ENCODE peak calls at places on chromosome 7, in nine cellular contexts. T is A549; C is endothelial cell; B is HFF-Myc; Y is fibroblast of lung; H is left ventricle myocardium inferior; X is hepatocyte; O is transverse colon; A is CD4-positive, alpha-beta T cell. M is an unnamed sample.

GRCh38 chr7:133678137-133678814 is 425.4 kb downstream of the EXOC4 start:
- DNase-seq in T (no peak), C (no peak), B (no peak), Y (no peak), H (no peak), X (no peak), O (no peak), A (no peak), M (no peak)

GRCh38 chr7:159136013-159136412 is 8.7 kb downstream of the VIPR2 start:
- DNase-seq in T (no peak), C (no peak), B (no peak), Y (no peak), H (no peak), X (no peak), O (no peak), A (peak; percentile 11), M (no peak)

GRCh38 chr7:91034459-91035368 is 229.5 kb upstream of the FZD1 start:
- DNase-seq in T (peak; percentile 3), C (peak; percentile 66), B (peak; percentile 20), Y (peak; percentile 44), H (no peak), X (peak; percentile 73), O (peak; percentile 57), A (no peak), M (peak; percentile 10)

GRCh38 chr7:45325378-45325777 is 167.8 kb downstream of the RAMP3 start:
- DNase-seq in T (no peak), C (no peak), B (no peak), Y (no peak), H (no peak), X (no peak), O (no peak), A (no peak), M (no peak)

GRCh38 chr7:120941064-120941463 is 9.5 kb upstream of the ING3 start:
- DNase-seq in T (no peak), C (no peak), B (no peak), Y (no peak), H (no peak), X (no peak), O (no peak), A (no peak), M (no peak)

GRCh38 chr7:150978136-150978789 is at the start of gene KCNH2:
- DNase-seq in T (peak; percentile 58), C (no peak), B (no peak), Y (no peak), H (peak; percentile 72), X (peak; percentile 73), O (no peak), A (peak; percentile 49), M (no peak)

GRCh38 chr7:36686499-36686898 is 37.8 kb downstream of the AOAH start:
- DNase-seq in T (no peak), C (no peak), B (peak; percentile 1), Y (peak; percentile 75), H (no peak), X (peak; percentile 25), O (no peak), A (no peak), M (no peak)

GRCh38 chr7:152462995-152463713 is 27.4 kb upstream of the KMT2C start:
- DNase-seq in T (no peak), C (no peak), B (peak; percentile 19), Y (peak; percentile 67), H (no peak), X (peak; percentile 81), O (no peak), A (no peak), M (no peak)

GRCh38 chr7:20651960-20652544 is 36.6 kb downstream of the ABCB5 start:
- DNase-seq in T (peak; percentile 7), C (no peak), B (no peak), Y (peak; percentile 32), H (no peak), X (peak; percentile 10), O (no peak), A (no peak), M (no peak)

GRCh38 chr7:57424515-57425238 is 25.3 kb upstream of the ZNF716 start:
- DNase-seq in T (no peak), C (no peak), B (no peak), Y (no peak), H (no peak), X (no peak), O (no peak), A (no peak), M (no peak)

GRCh38 chr7:41695661-41696322 is 7.1 kb downstream of the INHBA start:
- DNase-seq in T (peak; percentile 12), C (no peak), B (no peak), Y (no peak), H (no peak), X (peak; percentile 57), O (no peak), A (no peak), M (no peak)

GRCh38 chr7:15921576-15921975 is 235.1 kb upstream of the MEOX2 start:
- DNase-seq in T (no peak), C (no peak), B (peak; percentile 10), Y (peak; percentile 25), H (no peak), X (no peak), O (no peak), A (no peak), M (no peak)

GRCh38 chr7:19620470-19620869 is 88.4 kb downstream of the POLR1F start:
- DNase-seq in T (no peak), C (no peak), B (no peak), Y (no peak), H (no peak), X (no peak), O (no peak), A (no peak), M (no peak)

GRCh38 chr7:17233643-17234397 is 64.6 kb upstream of the AHR start:
- DNase-seq in T (no peak), C (no peak), B (no peak), Y (peak; percentile 17), H (no peak), X (no peak), O (no peak), A (no peak), M (no peak)

GRCh38 chr7:155824195-155824915 is 12.1 kb upstream of the SHH start:
- DNase-seq in T (no peak), C (no peak), B (no peak), Y (peak; percentile 83), H (no peak), X (no peak), O (peak; percentile 87), A (no peak), M (no peak)

GRCh38 chr7:76220185-76221057 is 18.7 kb downstream of the SRRM3 start:
- DNase-seq in T (no peak), C (peak; percentile 46), B (no peak), Y (peak; percentile 61), H (no peak), X (peak; percentile 71), O (no peak), A (no peak), M (peak; percentile 95)

GRCh38 chr7:85177316-85177715 is 9.5 kb downstream of the SEMA3D start:
- DNase-seq in T (no peak), C (no peak), B (no peak), Y (no peak), H (no peak), X (no peak), O (no peak), A (no peak), M (no peak)

GRCh38 chr7:93245525-93246432 is 13.6 kb downstream of the VPS50 start:
- DNase-seq in T (no peak), C (no peak), B (peak; percentile 7), Y (peak; percentile 29), H (no peak), X (peak; percentile 18), O (no peak), A (no peak), M (no peak)

GRCh38 chr7:95102662-95103061 is 195.3 kb downstream of the PPP1R9A start:
- DNase-seq in T (no peak), C (no peak), B (no peak), Y (peak; percentile 50), H (no peak), X (no peak), O (no peak), A (no peak), M (peak; percentile 55)

GRCh38 chr7:24381919-24382505 is 98.0 kb downstream of the NPY start:
- DNase-seq in T (peak; percentile 37), C (no peak), B (no peak), Y (peak; percentile 20), H (no peak), X (peak; percentile 54), O (no peak), A (no peak), M (no peak)
- TF ChIP-seq CTCF in T (peak; percentile 40), C (peak; percentile 64), B (peak; percentile 36), Y (peak; percentile 43), H (peak; percentile 12), X (peak; percentile 70), O (peak; percentile 44), A (no peak), M (peak; percentile 60)

DNA sequence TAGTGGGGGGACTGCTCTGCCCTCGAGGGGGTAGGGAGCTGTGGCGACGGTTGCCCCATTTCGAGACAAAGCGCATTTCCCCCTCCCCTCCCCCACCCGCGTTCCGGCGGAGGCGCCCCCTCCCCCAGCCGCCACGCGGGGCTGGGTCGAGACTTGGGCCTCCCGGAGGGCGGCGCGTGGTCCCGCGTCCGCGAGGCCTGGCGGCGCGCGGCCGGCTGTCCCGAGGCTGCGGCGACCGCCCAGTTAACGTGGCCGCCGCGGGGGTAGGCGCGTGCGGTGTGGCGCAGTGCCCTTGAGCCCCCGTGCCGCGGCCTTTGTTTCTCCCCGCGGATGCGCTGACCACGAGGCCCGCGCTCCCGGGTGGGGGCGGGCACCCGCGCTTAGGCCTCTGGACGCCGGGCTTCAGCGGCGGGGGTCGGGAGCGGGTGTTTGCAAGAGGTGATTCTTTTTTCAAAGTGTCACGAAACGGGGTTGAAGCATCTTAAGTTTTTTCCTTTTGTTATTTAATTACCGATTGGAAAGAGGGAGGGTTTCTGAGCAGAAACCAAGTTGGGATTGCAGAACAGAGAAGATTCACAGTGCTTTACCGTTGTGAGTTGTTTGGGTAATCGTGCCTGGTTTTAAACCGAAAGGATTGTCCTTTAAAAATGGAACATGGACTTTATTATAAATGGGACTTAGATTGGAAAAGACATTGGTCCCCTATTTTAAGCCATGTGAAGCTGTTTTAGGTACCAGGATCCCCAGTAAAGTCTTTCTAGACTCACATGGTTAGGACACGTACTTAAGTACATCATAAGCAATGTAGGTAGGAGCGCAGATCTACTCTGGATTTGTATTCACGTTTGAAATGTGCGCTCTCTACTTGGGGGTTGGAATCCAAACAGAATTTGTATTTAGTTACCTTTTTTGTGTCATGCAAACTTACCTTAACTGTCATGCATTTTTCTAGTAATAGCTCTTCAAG is 757 bp downstream of the CBX3 start:
- DNase-seq in T (no peak), C (peak; percentile 64), B (no peak), Y (peak; percentile 29), H (peak; percentile 60), X (peak; percentile 79), O (peak; percentile 53), A (peak; percentile 67), M (no peak)
- TF ChIP-seq CTCF in T (no peak), C (no peak), B (no peak), Y (no peak), H (no peak), X (no peak), O (no peak), A (no peak), M (no peak)

GRCh38 chr7:79604841-79605240 is 151.4 kb upstream of the MAGI2 start:
- DNase-seq in T (no peak), C (no peak), B (no peak), Y (no peak), H (no peak), X (no peak), O (no peak), A (no peak), M (no peak)
- TF ChIP-seq CTCF in T (no peak), C (no peak), B (no peak), Y (no peak), H (no peak), X (no peak), O (no peak), A (no peak), M (no peak)

GRCh38 chr7:139738772-139739171 is 39.0 kb downstream of the HIPK2 start:
- DNase-seq in T (no peak), C (no peak), B (no peak), Y (no peak), H (no peak), X (no peak), O (no peak), A (no peak), M (no peak)
- TF ChIP-seq CTCF in T (no peak), C (no peak), B (no peak), Y (no peak), H (no peak), X (no peak), O (no peak), A (no peak), M (no peak)

M was measured in epithelial cell of proximal tubule.